ENCODE peak calls at places on chromosomes 1 and 21, in seven cellular contexts. One of them, this sample, is unnamed.

GRCh38 chr21:34630536-34631143 is 15.7 kb upstream of the RCAN1 start:
- DNase-seq in GM13977: peak; percentile 56
- DNase-seq in GM20000: peak; percentile 69
- DNase-seq in endodermal cell: peak; percentile 55
- DNase-seq in hepatocyte: peak; percentile 67
- DNase-seq in A549: peak; percentile 40
- DNase-seq in dermis microvascular lymphatic vessel endothelial cell: peak; percentile 58
- DNase-seq in this sample: peak; percentile 66

GRCh38 chr1:152959273-152959672 is 11.2 kb upstream of the SPRR4 start:
- DNase-seq in GM13977: no peak
- DNase-seq in GM20000: no peak
- DNase-seq in endodermal cell: no peak
- DNase-seq in hepatocyte: no peak
- DNase-seq in A549: no peak
- DNase-seq in dermis microvascular lymphatic vessel endothelial cell: no peak
- DNase-seq in this sample: no peak

GRCh38 chr1:71046891-71047634 is 553 bp downstream of the PTGER3 start:
- DNase-seq in GM13977: no peak
- DNase-seq in GM20000: peak; percentile 37
- DNase-seq in endodermal cell: peak; percentile 83
- DNase-seq in hepatocyte: peak; percentile 24
- DNase-seq in A549: no peak
- DNase-seq in dermis microvascular lymphatic vessel endothelial cell: no peak
- DNase-seq in this sample: no peak

GRCh38 chr1:230702934-230703678 is 10.8 kb downstream of the AGT start:
- DNase-seq in GM13977: no peak
- DNase-seq in GM20000: no peak
- DNase-seq in endodermal cell: no peak
- DNase-seq in hepatocyte: peak; percentile 49
- DNase-seq in A549: no peak
- DNase-seq in dermis microvascular lymphatic vessel endothelial cell: no peak
- DNase-seq in this sample: no peak

GRCh38 chr1:151939789-151940188 is 30.5 kb upstream of the THEM4 start:
- DNase-seq in GM13977: no peak
- DNase-seq in GM20000: no peak
- DNase-seq in endodermal cell: no peak
- DNase-seq in hepatocyte: no peak
- DNase-seq in A549: no peak
- DNase-seq in dermis microvascular lymphatic vessel endothelial cell: no peak
- DNase-seq in this sample: no peak

GRCh38 chr1:204417231-204417997 is 5.8 kb upstream of the PPP1R15B start:
- DNase-seq in GM13977: no peak
- DNase-seq in GM20000: no peak
- DNase-seq in endodermal cell: peak; percentile 73
- DNase-seq in hepatocyte: peak; percentile 91
- DNase-seq in A549: peak; percentile 97
- DNase-seq in dermis microvascular lymphatic vessel endothelial cell: peak; percentile 94
- DNase-seq in this sample: peak; percentile 88

GRCh38 chr1:246969621-246970020 is 37.9 kb upstream of the AHCTF1 start:
- DNase-seq in GM13977: no peak
- DNase-seq in GM20000: no peak
- DNase-seq in endodermal cell: no peak
- DNase-seq in hepatocyte: no peak
- DNase-seq in A549: no peak
- DNase-seq in dermis microvascular lymphatic vessel endothelial cell: no peak
- DNase-seq in this sample: no peak

GRCh38 chr1:154327466-154328317 is 2.4 kb downstream of the ATP8B2 start:
- DNase-seq in GM13977: no peak
- DNase-seq in GM20000: peak; percentile 51
- DNase-seq in endodermal cell: peak; percentile 59
- DNase-seq in hepatocyte: no peak
- DNase-seq in A549: no peak
- DNase-seq in dermis microvascular lymphatic vessel endothelial cell: peak; percentile 80
- DNase-seq in this sample: no peak

GRCh38 chr1:167905671-167906070 is 8.3 kb downstream of the ADCY10 start:
- DNase-seq in GM13977: no peak
- DNase-seq in GM20000: no peak
- DNase-seq in endodermal cell: no peak
- DNase-seq in hepatocyte: no peak
- DNase-seq in A549: no peak
- DNase-seq in dermis microvascular lymphatic vessel endothelial cell: no peak
- DNase-seq in this sample: no peak

GRCh38 chr1:233113009-233113712 is 162.8 kb downstream of the NTPCR start:
- DNase-seq in GM13977: peak; percentile 35
- DNase-seq in GM20000: no peak
- DNase-seq in endodermal cell: peak; percentile 75
- DNase-seq in hepatocyte: peak; percentile 87
- DNase-seq in A549: peak; percentile 100
- DNase-seq in dermis microvascular lymphatic vessel endothelial cell: peak; percentile 83
- DNase-seq in this sample: peak; percentile 80

GRCh38 chr1:22641906-22642636 is 1.4 kb upstream of the C1QC start:
- DNase-seq in GM13977: peak; percentile 86
- DNase-seq in GM20000: peak; percentile 81
- DNase-seq in endodermal cell: peak; percentile 94
- DNase-seq in hepatocyte: peak; percentile 85
- DNase-seq in A549: peak; percentile 19
- DNase-seq in dermis microvascular lymphatic vessel endothelial cell: peak; percentile 51
- DNase-seq in this sample: peak; percentile 62

GRCh38 chr1:240928265-240928664 is 316.3 kb upstream of the GREM2 start:
- DNase-seq in GM13977: no peak
- DNase-seq in GM20000: no peak
- DNase-seq in endodermal cell: no peak
- DNase-seq in hepatocyte: no peak
- DNase-seq in A549: no peak
- DNase-seq in dermis microvascular lymphatic vessel endothelial cell: no peak
- DNase-seq in this sample: no peak

GRCh38 chr1:207494171-207494570 is 1.8 kb upstream of the CR1 start:
- DNase-seq in GM13977: no peak
- DNase-seq in GM20000: no peak
- DNase-seq in endodermal cell: no peak
- DNase-seq in hepatocyte: no peak
- DNase-seq in A549: no peak
- DNase-seq in dermis microvascular lymphatic vessel endothelial cell: no peak
- DNase-seq in this sample: no peak

GRCh38 chr1:35883681-35884155 is 709 bp downstream of the AGO1 start:
- DNase-seq in GM13977: peak; percentile 85
- DNase-seq in GM20000: peak; percentile 78
- DNase-seq in endodermal cell: peak; percentile 97
- DNase-seq in hepatocyte: peak; percentile 82
- DNase-seq in A549: peak; percentile 16
- DNase-seq in dermis microvascular lymphatic vessel endothelial cell: peak; percentile 65
- DNase-seq in this sample: peak; percentile 66

GRCh38 chr1:226209307-226210059 is 14.0 kb upstream of the MIXL1 start:
- DNase-seq in GM13977: no peak
- DNase-seq in GM20000: no peak
- DNase-seq in endodermal cell: peak; percentile 56
- DNase-seq in hepatocyte: no peak
- DNase-seq in A549: no peak
- DNase-seq in dermis microvascular lymphatic vessel endothelial cell: peak; percentile 55
- DNase-seq in this sample: no peak

GRCh38 chr1:178371236-178371635 is 125.5 kb downstream of the CLEC20A start:
- DNase-seq in GM13977: no peak
- DNase-seq in GM20000: no peak
- DNase-seq in endodermal cell: peak; percentile 55
- DNase-seq in hepatocyte: peak; percentile 4
- DNase-seq in A549: peak; percentile 25
- DNase-seq in dermis microvascular lymphatic vessel endothelial cell: peak; percentile 52
- DNase-seq in this sample: no peak

GRCh38 chr21:46431448-46431847 is 27.2 kb upstream of the DIP2A start:
- DNase-seq in GM13977: no peak
- DNase-seq in GM20000: no peak
- DNase-seq in endodermal cell: peak; percentile 32
- DNase-seq in hepatocyte: no peak
- DNase-seq in A549: no peak
- DNase-seq in dermis microvascular lymphatic vessel endothelial cell: no peak
- DNase-seq in this sample: no peak

GRCh38 chr21:41579692-41580091 is 71.7 kb upstream of the TMPRSS2 start:
- DNase-seq in GM13977: no peak
- DNase-seq in GM20000: no peak
- DNase-seq in endodermal cell: no peak
- DNase-seq in hepatocyte: peak; percentile 74
- DNase-seq in A549: no peak
- DNase-seq in dermis microvascular lymphatic vessel endothelial cell: no peak
- DNase-seq in this sample: no peak

GRCh38 chr1:162753001-162753658 is 37.4 kb upstream of the HSD17B7 start:
- DNase-seq in GM13977: no peak
- DNase-seq in GM20000: no peak
- DNase-seq in endodermal cell: no peak
- DNase-seq in hepatocyte: no peak
- DNase-seq in A549: no peak
- DNase-seq in dermis microvascular lymphatic vessel endothelial cell: no peak
- DNase-seq in this sample: no peak

GRCh38 chr1:38308780-38309179 is 262.2 kb upstream of the POU3F1 start:
- DNase-seq in GM13977: no peak
- DNase-seq in GM20000: no peak
- DNase-seq in endodermal cell: no peak
- DNase-seq in hepatocyte: peak; percentile 12
- DNase-seq in A549: no peak
- DNase-seq in dermis microvascular lymphatic vessel endothelial cell: no peak
- DNase-seq in this sample: no peak

GRCh38 chr1:44678626-44679025 is 4.1 kb downstream of the ARMH1 start:
- DNase-seq in GM13977: no peak
- DNase-seq in GM20000: no peak
- DNase-seq in endodermal cell: no peak
- DNase-seq in hepatocyte: no peak
- DNase-seq in A549: no peak
- DNase-seq in dermis microvascular lymphatic vessel endothelial cell: no peak
- DNase-seq in this sample: no peak

GRCh38 chr1:183279835-183280234 is 93.8 kb downstream of the LAMC2 start:
- DNase-seq in GM13977: no peak
- DNase-seq in GM20000: no peak
- DNase-seq in endodermal cell: no peak
- DNase-seq in hepatocyte: peak; percentile 34
- DNase-seq in A549: no peak
- DNase-seq in dermis microvascular lymphatic vessel endothelial cell: no peak
- DNase-seq in this sample: no peak

GRCh38 chr1:167342846-167343245 is 122.2 kb downstream of the POU2F1 start:
- DNase-seq in GM13977: peak; percentile 29
- DNase-seq in GM20000: peak; percentile 41
- DNase-seq in endodermal cell: no peak
- DNase-seq in hepatocyte: peak; percentile 6
- DNase-seq in A549: peak; percentile 24
- DNase-seq in dermis microvascular lymphatic vessel endothelial cell: no peak
- DNase-seq in this sample: no peak

GRCh38 chr1:43708006-43708412 is 673 bp downstream of the ST3GAL3 start:
- DNase-seq in GM13977: no peak
- DNase-seq in GM20000: no peak
- DNase-seq in endodermal cell: no peak
- DNase-seq in hepatocyte: no peak
- DNase-seq in A549: no peak
- DNase-seq in dermis microvascular lymphatic vessel endothelial cell: no peak
- DNase-seq in this sample: no peak

GRCh38 chr21:27734146-27734545 is 767.3 kb upstream of the ADAMTS5 start:
- DNase-seq in GM13977: no peak
- DNase-seq in GM20000: no peak
- DNase-seq in endodermal cell: no peak
- DNase-seq in hepatocyte: no peak
- DNase-seq in A549: no peak
- DNase-seq in dermis microvascular lymphatic vessel endothelial cell: no peak
- DNase-seq in this sample: no peak

GRCh38 chr1:171937938-171938337 is 96.6 kb downstream of the DNM3 start:
- DNase-seq in GM13977: no peak
- DNase-seq in GM20000: no peak
- DNase-seq in endodermal cell: no peak
- DNase-seq in hepatocyte: no peak
- DNase-seq in A549: no peak
- DNase-seq in dermis microvascular lymphatic vessel endothelial cell: no peak
- DNase-seq in this sample: no peak

GRCh38 chr1:62325076-62325475 is 5.8 kb upstream of the KANK4 start:
- DNase-seq in GM13977: no peak
- DNase-seq in GM20000: no peak
- DNase-seq in endodermal cell: no peak
- DNase-seq in hepatocyte: peak; percentile 52
- DNase-seq in A549: no peak
- DNase-seq in dermis microvascular lymphatic vessel endothelial cell: no peak
- DNase-seq in this sample: peak; percentile 58

GRCh38 chr1:151641229-151641628 is 29.4 kb downstream of the SNX27 start:
- DNase-seq in GM13977: no peak
- DNase-seq in GM20000: no peak
- DNase-seq in endodermal cell: no peak
- DNase-seq in hepatocyte: no peak
- DNase-seq in A549: no peak
- DNase-seq in dermis microvascular lymphatic vessel endothelial cell: no peak
- DNase-seq in this sample: no peak

GRCh38 chr1:197207081-197207480 is 60.6 kb upstream of the ASPM start:
- DNase-seq in GM13977: no peak
- DNase-seq in GM20000: no peak
- DNase-seq in endodermal cell: no peak
- DNase-seq in hepatocyte: no peak
- DNase-seq in A549: no peak
- DNase-seq in dermis microvascular lymphatic vessel endothelial cell: no peak
- DNase-seq in this sample: no peak

GRCh38 chr21:45363921-45364463 is 41.0 kb upstream of the COL18A1 start:
- DNase-seq in GM13977: peak; percentile 79
- DNase-seq in GM20000: peak; percentile 60
- DNase-seq in endodermal cell: no peak
- DNase-seq in hepatocyte: peak; percentile 84
- DNase-seq in A549: peak; percentile 91
- DNase-seq in dermis microvascular lymphatic vessel endothelial cell: peak; percentile 100
- DNase-seq in this sample: peak; percentile 92

GRCh38 chr1:15808955-15809354 is 1.5 kb upstream of the UQCRHL start:
- DNase-seq in GM13977: no peak
- DNase-seq in GM20000: no peak
- DNase-seq in endodermal cell: peak; percentile 80
- DNase-seq in hepatocyte: no peak
- DNase-seq in A549: no peak
- DNase-seq in dermis microvascular lymphatic vessel endothelial cell: no peak
- DNase-seq in this sample: no peak

GRCh38 chr1:192763243-192763642 is 45.6 kb upstream of the RGS2 start:
- DNase-seq in GM13977: no peak
- DNase-seq in GM20000: no peak
- DNase-seq in endodermal cell: no peak
- DNase-seq in hepatocyte: no peak
- DNase-seq in A549: no peak
- DNase-seq in dermis microvascular lymphatic vessel endothelial cell: no peak
- DNase-seq in this sample: no peak

GRCh38 chr1:207493212-207493611 is 2.7 kb upstream of the CR1 start:
- DNase-seq in GM13977: no peak
- DNase-seq in GM20000: no peak
- DNase-seq in endodermal cell: no peak
- DNase-seq in hepatocyte: no peak
- DNase-seq in A549: no peak
- DNase-seq in dermis microvascular lymphatic vessel endothelial cell: no peak
- DNase-seq in this sample: no peak

GRCh38 chr1:91478693-91479234 is 21.9 kb upstream of the CDC7 start:
- DNase-seq in GM13977: no peak
- DNase-seq in GM20000: no peak
- DNase-seq in endodermal cell: no peak
- DNase-seq in hepatocyte: no peak
- DNase-seq in A549: no peak
- DNase-seq in dermis microvascular lymphatic vessel endothelial cell: peak; percentile 11
- DNase-seq in this sample: no peak

GRCh38 chr1:200947059-200947566 is 52.4 kb downstream of the INAVA start:
- DNase-seq in GM13977: no peak
- DNase-seq in GM20000: no peak
- DNase-seq in endodermal cell: no peak
- DNase-seq in hepatocyte: no peak
- DNase-seq in A549: no peak
- DNase-seq in dermis microvascular lymphatic vessel endothelial cell: no peak
- DNase-seq in this sample: no peak

GRCh38 chr1:25573591-25573930 is 30.2 kb downstream of the LDLRAP1 start:
- DNase-seq in GM13977: no peak
- DNase-seq in GM20000: no peak
- DNase-seq in endodermal cell: peak; percentile 54
- DNase-seq in hepatocyte: peak; percentile 68
- DNase-seq in A549: peak; percentile 23
- DNase-seq in dermis microvascular lymphatic vessel endothelial cell: no peak
- DNase-seq in this sample: no peak